ENCODE peak calls at places on chromosome 1, in nine cellular contexts. W is fibroblast of lung, F is endothelial cell, P is brain microvascular endothelial cell, K is omental fat pad, M is glutamatergic neuron, U is OCI-LY7, Z is heart left ventricle, Q is BJ. A is an unnamed sample.

GRCh38 chr1:58156124-58156468 is 390.4 kb downstream of the OMA1 start:
- DNase-seq in W (no peak), F (no peak), P (no peak), K (no peak), M (no peak), U (no peak), Z (no peak), Q (no peak), A (no peak)

GRCh38 chr1:239951518-239952130 is 140.1 kb upstream of the FMN2 start:
- DNase-seq in W (peak; percentile 57), F (peak; percentile 72), P (peak; percentile 75), K (peak; percentile 73), M (peak; percentile 71), U (peak; percentile 62), Z (peak; percentile 51), Q (no peak), A (peak; percentile 83)

GRCh38 chr1:33918368-33918767 is 54.5 kb downstream of the HMGB4 start:
- DNase-seq in W (peak; percentile 76), F (no peak), P (no peak), K (no peak), M (no peak), U (no peak), Z (no peak), Q (peak; percentile 16), A (no peak)

GRCh38 chr1:21931171-21932093 is 5.7 kb downstream of the HSPG2 start:
- DNase-seq in W (peak; percentile 95), F (no peak), P (peak; percentile 87), K (no peak), M (no peak), U (no peak), Z (peak; percentile 83), Q (peak; percentile 65), A (peak; percentile 85)

GRCh38 chr1:151898519-151898991 is 10.8 kb downstream of the THEM4 start:
- DNase-seq in W (no peak), F (no peak), P (peak; percentile 14), K (no peak), M (no peak), U (no peak), Z (no peak), Q (no peak), A (peak; percentile 48)

GRCh38 chr1:206608108-206608698 is 4.1 kb downstream of the EIF2D start:
- DNase-seq in W (no peak), F (peak; percentile 69), P (peak; percentile 19), K (no peak), M (peak; percentile 78), U (peak; percentile 60), Z (peak; percentile 32), Q (no peak), A (peak; percentile 77)

GRCh38 chr1:248143311-248143710 is 1.6 kb upstream of the OR2M5 start:
- DNase-seq in W (no peak), F (no peak), P (no peak), K (no peak), M (no peak), U (no peak), Z (no peak), Q (no peak), A (no peak)

GRCh38 chr1:162682013-162682419 is 49.8 kb downstream of the DDR2 start:
- DNase-seq in W (no peak), F (no peak), P (no peak), K (no peak), M (no peak), U (no peak), Z (peak; percentile 65), Q (no peak), A (no peak)

GRCh38 chr1:193412748-193413147 is 226.3 kb upstream of the B3GALT2 start:
- DNase-seq in W (no peak), F (no peak), P (no peak), K (no peak), M (no peak), U (no peak), Z (no peak), Q (no peak), A (no peak)

GRCh38 chr1:39127513-39127912 is 77.0 kb upstream of the MACF1 start:
- DNase-seq in W (no peak), F (no peak), P (peak; percentile 59), K (no peak), M (no peak), U (no peak), Z (no peak), Q (no peak), A (peak; percentile 32)

GRCh38 chr1:205812271-205812877 is 624 bp downstream of the SLC41A1 start:
- DNase-seq in W (peak; percentile 22), F (peak; percentile 38), P (no peak), K (no peak), M (peak; percentile 54), U (peak; percentile 29), Z (no peak), Q (no peak), A (peak; percentile 8)

DNA sequence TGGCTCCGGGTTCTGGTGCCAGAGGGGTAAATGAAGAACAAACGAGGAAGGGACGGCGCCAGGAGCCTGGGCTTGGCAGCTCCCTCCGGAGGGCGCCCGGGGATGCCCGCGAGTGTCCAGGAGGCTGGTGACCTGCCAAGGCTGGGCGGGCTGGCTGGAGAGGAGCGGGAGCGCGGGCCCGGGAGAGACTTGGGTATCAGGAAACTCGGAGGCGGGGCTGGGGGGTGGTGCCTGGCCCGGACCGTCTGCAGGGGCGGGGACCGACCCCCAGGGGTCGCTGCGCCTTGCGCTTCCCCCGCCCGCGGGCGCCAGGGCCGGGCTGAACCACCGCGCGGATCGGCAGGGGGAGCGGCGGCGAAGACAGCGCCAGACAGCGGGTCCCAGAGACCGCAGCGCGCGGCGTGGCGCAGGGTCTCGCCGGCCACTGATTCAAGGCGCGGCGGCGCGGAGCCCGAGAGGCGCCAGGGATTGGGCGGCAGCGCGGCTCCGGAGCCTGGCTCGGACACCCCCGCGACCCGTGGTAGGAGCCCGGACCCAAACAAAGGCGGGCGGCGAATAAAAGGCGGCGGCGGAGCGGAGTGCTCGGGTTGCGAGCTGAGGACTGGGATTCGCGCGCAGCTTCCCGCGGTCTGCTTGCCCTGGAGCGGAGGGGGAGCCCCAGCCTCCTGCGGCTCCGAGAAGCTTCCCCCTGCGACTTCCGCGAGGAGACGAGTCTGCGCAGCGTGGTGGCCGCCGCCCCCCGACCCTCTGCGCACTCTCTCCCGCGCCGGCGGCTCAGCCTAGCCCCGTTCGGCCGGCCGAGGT is at the start of gene DISP3:
- DNase-seq in W (peak; percentile 46), F (peak; percentile 89), P (peak; percentile 40), K (no peak), M (peak; percentile 95), U (peak; percentile 89), Z (peak; percentile 56), Q (no peak), A (peak; percentile 81)
- TF ChIP-seq CTCF in W (peak; percentile 39), F (peak; percentile 97), P (peak; percentile 56), K (no peak), M (peak; percentile 98), U (peak; percentile 79), Z (peak; percentile 56), Q (peak; percentile 45), A (peak; percentile 62)

DNA sequence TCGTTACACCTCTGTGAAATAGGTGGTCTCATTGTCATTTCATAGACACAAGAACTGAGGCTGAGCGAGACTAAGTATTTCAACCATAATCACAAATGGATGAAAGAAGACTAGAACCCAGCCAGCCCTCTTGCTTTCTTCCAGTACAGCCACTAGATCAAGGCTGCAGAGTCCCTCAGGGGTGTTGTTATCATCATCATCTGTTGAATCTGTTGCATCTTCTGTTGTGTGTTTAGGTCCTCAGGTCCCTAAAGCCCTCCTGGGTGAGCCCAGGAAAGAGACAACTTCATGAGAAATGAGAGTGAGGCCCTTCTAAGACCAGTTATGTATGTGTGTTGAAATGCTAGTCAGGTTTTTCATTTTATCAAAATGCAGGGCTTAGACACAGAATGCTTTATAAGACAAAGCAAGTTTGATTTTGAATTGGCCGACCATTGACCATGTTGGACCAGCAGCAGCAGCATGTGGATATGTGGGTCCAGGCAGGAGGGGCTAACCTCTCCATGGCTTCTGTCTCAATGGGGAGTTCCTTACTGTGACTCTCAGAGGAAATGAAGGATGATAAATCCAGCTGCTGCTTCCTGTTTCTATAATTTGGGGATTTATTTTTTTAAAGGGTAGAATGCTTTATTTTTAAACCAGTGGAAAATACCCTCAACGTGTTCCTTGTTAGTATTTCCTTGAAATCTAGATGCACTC is 86.5 kb upstream of the ZNF326 start:
- DNase-seq in W (no peak), F (no peak), P (no peak), K (no peak), M (no peak), U (no peak), Z (peak; percentile 36), Q (no peak), A (no peak)
- TF ChIP-seq CTCF in W (no peak), F (no peak), P (no peak), K (no peak), M (no peak), U (no peak), Z (no peak), Q (no peak), A (no peak)

DNA sequence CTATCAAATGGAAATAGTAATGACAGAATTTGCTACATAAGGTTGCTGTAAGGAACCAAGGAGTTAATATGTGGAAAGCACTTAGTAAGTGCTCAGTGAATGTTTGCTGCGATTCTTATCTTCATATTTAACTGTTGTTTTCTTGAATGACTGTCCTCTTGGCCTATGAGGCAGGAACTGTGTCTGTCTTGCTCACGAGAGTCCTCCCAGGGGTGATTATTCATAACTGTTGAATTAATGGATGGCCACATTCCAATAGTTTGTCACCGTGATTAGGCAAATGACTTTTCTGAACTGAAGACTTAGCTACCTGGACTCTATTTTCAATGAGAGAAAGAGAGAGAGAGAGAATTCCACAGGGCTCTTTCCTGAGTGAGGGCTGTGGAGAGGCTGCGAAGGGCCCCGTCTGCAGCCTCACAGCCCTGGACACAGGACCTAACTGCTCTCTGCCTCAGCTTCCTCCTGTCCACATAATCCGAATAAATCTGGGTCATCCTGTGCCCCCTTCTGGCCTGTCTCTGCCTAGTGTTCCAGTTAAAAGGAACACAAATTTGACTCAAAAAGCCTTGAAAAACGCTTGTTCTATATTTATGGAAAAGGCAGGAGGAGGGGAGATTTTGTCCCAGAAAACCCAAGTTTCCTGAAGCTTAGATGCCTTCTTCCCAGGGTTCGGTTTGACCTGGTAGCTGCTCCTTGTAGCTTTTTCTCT is 8.5 kb downstream of the EDN2 start:
- DNase-seq in W (peak; percentile 73), F (no peak), P (no peak), K (no peak), M (no peak), U (no peak), Z (peak; percentile 22), Q (no peak), A (no peak)
- TF ChIP-seq CTCF in W (peak; percentile 9), F (no peak), P (peak; percentile 50), K (no peak), M (no peak), U (no peak), Z (no peak), Q (peak; percentile 5), A (peak; percentile 19)

GRCh38 chr1:225435957-225436392 is 8.1 kb upstream of the LBR start:
- DNase-seq in W (no peak), F (no peak), P (no peak), K (no peak), M (no peak), U (peak; percentile 88), Z (no peak), Q (no peak), A (no peak)

GRCh38 chr1:225441314-225442119 is 13.7 kb upstream of the LBR start:
- DNase-seq in W (no peak), F (no peak), P (no peak), K (no peak), M (no peak), U (peak; percentile 68), Z (no peak), Q (no peak), A (peak; percentile 75)

GRCh38 chr1:225440380-225440957 is 12.6 kb upstream of the LBR start:
- DNase-seq in W (no peak), F (no peak), P (no peak), K (no peak), M (no peak), U (no peak), Z (no peak), Q (no peak), A (no peak)

GRCh38 chr1:225435487-225435886 is 7.6 kb upstream of the LBR start:
- DNase-seq in W (no peak), F (no peak), P (no peak), K (no peak), M (no peak), U (peak; percentile 32), Z (no peak), Q (no peak), A (no peak)

GRCh38 chr1:225437710-225438437 is 10.0 kb upstream of the LBR start:
- DNase-seq in W (peak; percentile 42), F (peak; percentile 44), P (no peak), K (no peak), M (no peak), U (no peak), Z (no peak), Q (no peak), A (peak; percentile 48)
- TF ChIP-seq CTCF in W (peak; percentile 51), F (no peak), P (peak; percentile 82), K (no peak), M (no peak), U (peak; percentile 81), Z (peak; percentile 26), Q (peak; percentile 58), A (no peak)